ENCODE peak calls at places on chromosome 6, in five cellular contexts. J is stimulated activated effector memory CD8-positive, alpha-beta T cell treated with anti-CD3 and anti-CD28 coated beads, Interleukin-12 subunit alpha, Interleukin-12 subunit beta, amount 100 ng/mL, for 72 hours; C is HEK293T; Z is SW 1271; S is astrocyte of the spinal cord. M is an unnamed sample.

GRCh38 chr6:6897140-6897539 is 210.6 kb upstream of the RREB1 start:
- DNase-seq in C (no peak), S (no peak), J (no peak), Z (no peak), M (no peak)

GRCh38 chr6:63963756-63964315 is 328.2 kb downstream of the PHF3 start:
- DNase-seq in S (no peak), C (no peak), J (no peak), Z (no peak), M (no peak)

GRCh38 chr6:2558861-2559811 is 191.6 kb downstream of the MYLK4 start:
- DNase-seq in C (no peak), J (peak), Z (no peak), S (peak), M (no peak)

GRCh38 chr6:34182751-34183531 is 37.1 kb upstream of the GRM4 start:
- DNase-seq in Z (no peak), C (no peak), S (no peak), J (peak), M (peak)

GRCh38 chr6:105432797-105433196 is 29.9 kb upstream of the PREP start:
- DNase-seq in C (no peak), Z (peak), J (no peak), S (peak), M (no peak)

GRCh38 chr6:53894086-53894485 is 99.3 kb downstream of the LRRC1 start:
- DNase-seq in Z (no peak), C (no peak), J (peak), S (peak), M (no peak)

GRCh38 chr6:12075067-12075563 is 63.0 kb downstream of the HIVEP1 start:
- DNase-seq in S (peak), C (no peak), Z (no peak), J (no peak), M (peak)

GRCh38 chr6:81376745-81377144 is 375.7 kb downstream of the TENT5A start:
- DNase-seq in J (no peak), C (no peak), Z (no peak), S (no peak), M (no peak)

GRCh38 chr6:170048615-170049256 is 242.1 kb downstream of the DLL1 start:
- DNase-seq in S (no peak), Z (no peak), J (no peak), C (no peak), M (no peak)

GRCh38 chr6:149032599-149033405 is 284.7 kb upstream of the TAB2 start:
- DNase-seq in J (peak), Z (no peak), C (peak), S (peak), M (no peak)

GRCh38 chr6:42396720-42397119 is 55.0 kb downstream of the TRERF1 start:
- DNase-seq in Z (no peak), C (no peak), J (no peak), S (no peak), M (no peak)

GRCh38 chr6:41970436-41970846 is 28.8 kb upstream of the CCND3 start:
- DNase-seq in Z (peak), S (no peak), J (no peak), C (no peak), M (no peak)

GRCh38 chr6:33585403-33586107 is 5.5 kb upstream of the BAK1 start:
- DNase-seq in S (peak), Z (no peak), J (peak), C (peak), M (peak)

GRCh38 chr6:90186637-90187361 is 109.8 kb downstream of the BACH2 start:
- DNase-seq in Z (no peak), S (no peak), J (peak), C (no peak), M (no peak)

GRCh38 chr6:48099713-48100675 is 11.0 kb downstream of the PTCHD4 start:
- DNase-seq in C (no peak), J (no peak), S (peak), Z (no peak), M (no peak)

M was measured in T-cell.